ENCODE peak calls at places on chromosomes 11 and 22, in seven cellular contexts. H, F, R, G, W, K and I are unnamed samples.
A peak's percentile ranks its signal among the peaks of the same experiment; 100 is the strongest.

GRCh38 chr11:7673724-7674434 is 579 bp upstream of the CYB5R2 start:
- DNase-seq in G (no peak), F (peak; percentile 82), H (no peak), K (no peak), R (peak; percentile 68), W (peak; percentile 74), I (peak; percentile 93)

GRCh38 chr11:114416441-114416928 is 16.0 kb downstream of the RBM7 start:
- DNase-seq in R (no peak), G (no peak), F (no peak), K (peak; percentile 33), H (no peak), W (no peak), I (no peak)

GRCh38 chr11:71535825-71536224 is 2.0 kb upstream of the KRTAP5-8 start:
- DNase-seq in K (no peak), F (no peak), G (no peak), R (no peak), W (no peak), H (no peak), I (no peak)

GRCh38 chr22:50299724-50300619 is 7.5 kb downstream of the PLXNB2 start:
- DNase-seq in R (no peak), H (no peak), G (no peak), F (peak; percentile 86), K (no peak), W (peak; percentile 77), I (peak; percentile 95)

GRCh38 chr11:111387318-111387863 is 8.3 kb upstream of the POU2AF1 start:
- DNase-seq in W (no peak), F (no peak), G (no peak), H (no peak), R (peak; percentile 97), K (no peak), I (no peak)

GRCh38 chr11:34647532-34647931 is 26.6 kb downstream of the EHF start:
- DNase-seq in F (no peak), K (peak; percentile 5), H (no peak), G (no peak), W (no peak), R (no peak), I (no peak)

GRCh38 chr11:82775736-82776346 is 42.2 kb upstream of the FAM181B start:
- DNase-seq in R (no peak), F (peak; percentile 83), K (peak; percentile 47), G (no peak), W (peak; percentile 30), H (no peak), I (peak; percentile 93)

GRCh38 chr11:86672007-86672621 is at the start of gene ME3:
- DNase-seq in W (peak; percentile 70), F (peak; percentile 76), R (peak; percentile 89), G (peak; percentile 85), K (peak; percentile 44), H (no peak), I (peak; percentile 86)

GRCh38 chr22:27097481-27097880 is 440.1 kb downstream of the MIAT start:
- DNase-seq in H (no peak), G (no peak), W (no peak), R (no peak), K (no peak), F (no peak), I (peak; percentile 33)

GRCh38 chr22:27135582-27135981 is 478.2 kb downstream of the MIAT start:
- DNase-seq in G (no peak), R (no peak), K (peak; percentile 73), W (no peak), F (no peak), H (no peak), I (no peak)

GRCh38 chr11:118898400-118899295 is 15.0 kb downstream of the CXCR5 start:
- DNase-seq in H (no peak), G (no peak), W (no peak), R (peak; percentile 82), F (no peak), K (no peak), I (no peak)

GRCh38 chr11:114358711-114359110 is 41.6 kb downstream of the C11orf71 start:
- DNase-seq in R (no peak), H (no peak), W (no peak), K (peak; percentile 27), F (no peak), G (no peak), I (no peak)

GRCh38 chr11:57311109-57311936 is 13.4 kb downstream of the TNKS1BP1 start:
- DNase-seq in W (peak; percentile 96), H (peak; percentile 87), F (peak; percentile 94), K (peak; percentile 97), R (peak; percentile 98), G (peak; percentile 96), I (peak; percentile 97)

GRCh38 chr11:87878373-87878779 is 296.9 kb downstream of the RAB38 start:
- DNase-seq in W (peak; percentile 57), H (no peak), R (no peak), G (no peak), K (peak; percentile 57), F (no peak), I (no peak)

GRCh38 chr11:70268526-70268925 is 2.0 kb upstream of the PPFIA1 start:
- DNase-seq in W (no peak), K (no peak), F (no peak), G (no peak), H (no peak), R (no peak), I (no peak)

GRCh38 chr11:70270877-70271634 is 566 bp downstream of the PPFIA1 start:
- DNase-seq in G (peak; percentile 61), K (peak; percentile 65), F (peak; percentile 68), W (peak; percentile 81), H (no peak), R (peak; percentile 84), I (peak; percentile 80)

GRCh38 chr11:70270104-70270876 is at the start of gene PPFIA1:
- DNase-seq in H (peak; percentile 74), F (peak; percentile 98), W (peak; percentile 99), G (peak; percentile 97), K (peak; percentile 91), R (peak; percentile 99), I (peak; percentile 99)

GRCh38 chr11:70271635-70271953 is 1.1 kb downstream of the PPFIA1 start:
- DNase-seq in K (no peak), R (no peak), W (no peak), H (no peak), G (no peak), F (no peak), I (no peak)

GRCh38 chr11:70272009-70272408 is 1.5 kb downstream of the PPFIA1 start:
- DNase-seq in W (no peak), R (no peak), F (no peak), K (no peak), G (no peak), H (no peak), I (no peak)
- H3K4me3 ChIP-seq in W (peak overlapping the region; percentile 79), R (no peak overlapping the region), F (no peak overlapping the region), K (no peak overlapping the region), G (peak overlapping the region; percentile 93), H (no peak overlapping the region), I (peak overlapping the region; percentile 90)

DNA sequence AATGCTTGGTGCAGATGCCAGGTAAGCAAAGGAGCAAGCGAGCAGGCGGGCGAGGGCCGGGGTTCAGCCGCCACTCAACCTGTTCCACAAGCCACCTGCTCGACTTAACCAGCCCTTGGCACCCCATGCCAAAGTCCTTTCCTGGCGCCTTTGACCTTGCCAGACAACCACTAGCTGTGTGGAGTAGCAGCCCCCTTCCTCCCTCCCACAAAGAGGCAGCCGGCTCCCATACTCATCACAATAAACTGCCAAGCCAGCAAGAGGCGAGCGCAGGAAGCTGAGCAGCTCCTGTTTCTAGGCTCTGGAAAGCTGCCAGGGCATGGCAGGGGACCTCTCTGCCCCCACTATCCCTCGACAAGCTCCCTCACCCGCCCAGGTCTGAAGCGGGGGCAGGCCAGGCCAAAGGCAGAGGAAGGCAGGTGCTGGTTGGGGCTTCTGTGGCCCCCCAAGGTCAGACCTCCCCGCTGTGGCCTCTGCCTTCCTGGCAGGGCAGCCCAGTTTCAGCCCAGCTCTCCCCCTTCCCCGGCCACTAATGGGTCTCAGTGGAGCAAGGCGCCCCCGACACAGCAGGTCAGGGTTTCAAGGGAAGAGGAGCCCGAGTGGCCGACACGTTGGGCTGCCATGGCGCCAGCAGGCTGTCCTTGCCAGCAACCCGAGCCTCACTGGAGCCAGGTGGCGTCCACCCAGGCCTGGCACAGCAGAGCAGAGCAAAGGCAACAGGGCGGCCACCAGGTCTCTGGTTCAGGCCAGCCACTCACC is 15.3 kb downstream of the MACROD1 start:
- DNase-seq in F (no peak), H (no peak), G (no peak), R (peak; percentile 95), K (no peak), W (no peak), I (no peak)
- H3K27ac ChIP-seq in F (no peak overlapping the region), H (no peak overlapping the region), G (no peak overlapping the region), R (peak overlapping the region; percentile 27), K (no peak overlapping the region), W (no peak overlapping the region), I (no peak overlapping the region)

GRCh38 chr11:122977455-122978302 is 4.0 kb downstream of the BSX start:
- DNase-seq in R (peak; percentile 67), F (peak; percentile 49), W (no peak), K (no peak), H (no peak), G (no peak), I (peak; percentile 53)
- H3K4me3 ChIP-seq in R (no peak overlapping the region), F (peak overlapping the region; percentile 59), W (no peak overlapping the region), K (no peak overlapping the region), H (peak overlapping the region; percentile 26), G (no peak overlapping the region), I (peak overlapping the region; percentile 66)

DNA sequence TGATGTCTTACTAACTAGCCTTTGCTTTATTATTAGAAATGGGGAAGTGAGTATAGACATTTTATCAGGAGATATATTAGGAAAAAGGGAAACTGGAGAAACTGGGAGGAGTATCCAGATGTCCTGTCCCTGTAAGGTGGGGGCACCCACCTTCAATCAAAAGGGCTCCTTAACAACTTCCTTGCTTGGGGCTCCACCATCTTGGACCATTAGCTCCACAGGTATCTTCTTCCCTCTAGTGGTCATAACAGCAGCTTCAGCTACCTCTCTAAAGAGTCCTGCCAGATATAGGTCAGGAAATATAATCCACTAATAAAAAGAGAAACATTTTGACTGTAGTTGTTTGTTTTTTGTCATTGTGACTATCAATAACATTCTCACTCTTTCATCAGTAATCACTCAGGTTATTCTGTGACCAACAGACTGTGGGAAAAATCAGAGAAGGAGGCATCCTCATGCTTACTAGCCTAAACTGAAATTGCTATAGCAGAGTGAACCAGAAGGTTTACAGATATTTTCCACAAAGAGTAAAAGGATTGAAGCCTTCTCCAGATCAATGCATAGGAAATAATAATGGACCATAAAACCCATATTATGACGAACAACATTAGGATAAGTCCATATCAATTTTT is 10.4 kb downstream of the OR51B4 start:
- DNase-seq in H (no peak), G (no peak), F (no peak), W (peak; percentile 42), K (peak; percentile 68), R (no peak), I (no peak)
- H3K27ac ChIP-seq in H (no peak overlapping the region), G (no peak overlapping the region), F (no peak overlapping the region), W (no peak overlapping the region), K (no peak overlapping the region), R (no peak overlapping the region), I (no peak overlapping the region)